ENCODE peak calls at places on chromosome 13, in nine cellular contexts. One of them, this sample, is unnamed.

GRCh38 chr13:36526897-36527296 is 94.6 kb downstream of the CCNA1 start:
- DNase-seq in esophagus muscularis mucosa: peak
- DNase-seq in left ventricle myocardium inferior: no peak
- DNase-seq in suprapubic skin: no peak
- DNase-seq in AG04450: no peak
- DNase-seq in upper lobe of left lung: peak
- DNase-seq in heart right ventricle: no peak
- DNase-seq in bronchial epithelial cell: peak
- DNase-seq in B cell: no peak
- DNase-seq in this sample: no peak

GRCh38 chr13:49893591-49893990 is 42.5 kb downstream of the SPRYD7 start:
- DNase-seq in heart right ventricle: no peak
- DNase-seq in suprapubic skin: no peak
- DNase-seq in left ventricle myocardium inferior: no peak
- DNase-seq in upper lobe of left lung: no peak
- DNase-seq in bronchial epithelial cell: no peak
- DNase-seq in esophagus muscularis mucosa: no peak
- DNase-seq in AG04450: no peak
- DNase-seq in B cell: no peak
- DNase-seq in this sample: no peak

GRCh38 chr13:72849571-72849970 is 67.6 kb downstream of the PIBF1 start:
- DNase-seq in bronchial epithelial cell: no peak
- DNase-seq in suprapubic skin: no peak
- DNase-seq in esophagus muscularis mucosa: no peak
- DNase-seq in heart right ventricle: no peak
- DNase-seq in left ventricle myocardium inferior: no peak
- DNase-seq in upper lobe of left lung: no peak
- DNase-seq in AG04450: no peak
- DNase-seq in B cell: no peak
- DNase-seq in this sample: no peak

GRCh38 chr13:76350399-76350798 is 535.8 kb downstream of the KCTD12 start:
- DNase-seq in upper lobe of left lung: peak
- DNase-seq in esophagus muscularis mucosa: no peak
- DNase-seq in bronchial epithelial cell: no peak
- DNase-seq in heart right ventricle: no peak
- DNase-seq in left ventricle myocardium inferior: no peak
- DNase-seq in suprapubic skin: no peak
- DNase-seq in AG04450: no peak
- DNase-seq in B cell: no peak
- DNase-seq in this sample: no peak

GRCh38 chr13:33401238-33401637 is 115.7 kb upstream of the STARD13 start:
- DNase-seq in heart right ventricle: peak
- DNase-seq in suprapubic skin: no peak
- DNase-seq in B cell: no peak
- DNase-seq in upper lobe of left lung: peak
- DNase-seq in esophagus muscularis mucosa: no peak
- DNase-seq in AG04450: no peak
- DNase-seq in left ventricle myocardium inferior: no peak
- DNase-seq in bronchial epithelial cell: no peak
- DNase-seq in this sample: no peak

GRCh38 chr13:46803586-46803985 is 6.6 kb upstream of the ESD start:
- DNase-seq in suprapubic skin: no peak
- DNase-seq in B cell: no peak
- DNase-seq in bronchial epithelial cell: no peak
- DNase-seq in left ventricle myocardium inferior: no peak
- DNase-seq in AG04450: no peak
- DNase-seq in heart right ventricle: no peak
- DNase-seq in upper lobe of left lung: no peak
- DNase-seq in esophagus muscularis mucosa: no peak
- DNase-seq in this sample: no peak

GRCh38 chr13:100650321-100650720 is 24.3 kb downstream of the TMTC4 start:
- DNase-seq in heart right ventricle: no peak
- DNase-seq in esophagus muscularis mucosa: no peak
- DNase-seq in suprapubic skin: no peak
- DNase-seq in upper lobe of left lung: no peak
- DNase-seq in bronchial epithelial cell: no peak
- DNase-seq in left ventricle myocardium inferior: no peak
- DNase-seq in AG04450: no peak
- DNase-seq in B cell: no peak
- DNase-seq in this sample: no peak

GRCh38 chr13:44884076-44884729 is 105.1 kb downstream of the NUFIP1 start:
- DNase-seq in left ventricle myocardium inferior: no peak
- DNase-seq in B cell: no peak
- DNase-seq in AG04450: no peak
- DNase-seq in suprapubic skin: no peak
- DNase-seq in upper lobe of left lung: no peak
- DNase-seq in esophagus muscularis mucosa: no peak
- DNase-seq in bronchial epithelial cell: peak
- DNase-seq in heart right ventricle: no peak
- DNase-seq in this sample: no peak

GRCh38 chr13:109315481-109315880 is 470.9 kb downstream of the IRS2 start:
- DNase-seq in bronchial epithelial cell: no peak
- DNase-seq in esophagus muscularis mucosa: peak
- DNase-seq in heart right ventricle: no peak
- DNase-seq in suprapubic skin: no peak
- DNase-seq in B cell: no peak
- DNase-seq in AG04450: no peak
- DNase-seq in upper lobe of left lung: no peak
- DNase-seq in left ventricle myocardium inferior: no peak
- DNase-seq in this sample: no peak

GRCh38 chr13:106573855-106574254 is 5.9 kb upstream of the ARGLU1 start:
- DNase-seq in left ventricle myocardium inferior: peak
- DNase-seq in bronchial epithelial cell: peak
- DNase-seq in upper lobe of left lung: peak
- DNase-seq in esophagus muscularis mucosa: no peak
- DNase-seq in suprapubic skin: peak
- DNase-seq in AG04450: no peak
- DNase-seq in B cell: no peak
- DNase-seq in heart right ventricle: no peak
- DNase-seq in this sample: no peak

GRCh38 chr13:42876810-42877550 is 95.6 kb downstream of the FAM216B start:
- DNase-seq in heart right ventricle: no peak
- DNase-seq in bronchial epithelial cell: peak
- DNase-seq in suprapubic skin: no peak
- DNase-seq in esophagus muscularis mucosa: no peak
- DNase-seq in AG04450: no peak
- DNase-seq in B cell: peak
- DNase-seq in left ventricle myocardium inferior: no peak
- DNase-seq in upper lobe of left lung: no peak
- DNase-seq in this sample: no peak

GRCh38 chr13:111486331-111486730 is 165.9 kb downstream of the TEX29 start:
- DNase-seq in esophagus muscularis mucosa: no peak
- DNase-seq in B cell: no peak
- DNase-seq in upper lobe of left lung: no peak
- DNase-seq in bronchial epithelial cell: no peak
- DNase-seq in AG04450: no peak
- DNase-seq in suprapubic skin: no peak
- DNase-seq in left ventricle myocardium inferior: no peak
- DNase-seq in heart right ventricle: no peak
- DNase-seq in this sample: peak

GRCh38 chr13:110316196-110316595 is 9.1 kb downstream of the COL4A2 start:
- DNase-seq in left ventricle myocardium inferior: no peak
- DNase-seq in B cell: no peak
- DNase-seq in bronchial epithelial cell: no peak
- DNase-seq in AG04450: no peak
- DNase-seq in esophagus muscularis mucosa: no peak
- DNase-seq in heart right ventricle: no peak
- DNase-seq in suprapubic skin: no peak
- DNase-seq in upper lobe of left lung: no peak
- DNase-seq in this sample: no peak

GRCh38 chr13:109545964-109546363 is 240.4 kb downstream of the IRS2 start:
- DNase-seq in heart right ventricle: no peak
- DNase-seq in suprapubic skin: no peak
- DNase-seq in B cell: no peak
- DNase-seq in AG04450: no peak
- DNase-seq in esophagus muscularis mucosa: peak
- DNase-seq in left ventricle myocardium inferior: no peak
- DNase-seq in upper lobe of left lung: no peak
- DNase-seq in bronchial epithelial cell: no peak
- DNase-seq in this sample: no peak

GRCh38 chr13:74097116-74097515 is 37.1 kb downstream of the KLF12 start:
- DNase-seq in esophagus muscularis mucosa: no peak
- DNase-seq in suprapubic skin: no peak
- DNase-seq in heart right ventricle: no peak
- DNase-seq in bronchial epithelial cell: no peak
- DNase-seq in left ventricle myocardium inferior: no peak
- DNase-seq in upper lobe of left lung: no peak
- DNase-seq in AG04450: no peak
- DNase-seq in B cell: no peak
- DNase-seq in this sample: no peak

GRCh38 chr13:90230311-90230710 is 1117.2 kb upstream of the MIR17HG start:
- DNase-seq in upper lobe of left lung: no peak
- DNase-seq in suprapubic skin: no peak
- DNase-seq in esophagus muscularis mucosa: no peak
- DNase-seq in bronchial epithelial cell: no peak
- DNase-seq in B cell: no peak
- DNase-seq in heart right ventricle: no peak
- DNase-seq in AG04450: no peak
- DNase-seq in left ventricle myocardium inferior: no peak
- DNase-seq in this sample: no peak

GRCh38 chr13:90232291-90232690 is 1115.2 kb upstream of the MIR17HG start:
- DNase-seq in left ventricle myocardium inferior: no peak
- DNase-seq in upper lobe of left lung: no peak
- DNase-seq in heart right ventricle: no peak
- DNase-seq in esophagus muscularis mucosa: no peak
- DNase-seq in suprapubic skin: no peak
- DNase-seq in AG04450: no peak
- DNase-seq in bronchial epithelial cell: no peak
- DNase-seq in B cell: no peak
- DNase-seq in this sample: no peak

GRCh38 chr13:90238433-90238832 is 1109.1 kb upstream of the MIR17HG start:
- DNase-seq in left ventricle myocardium inferior: no peak
- DNase-seq in esophagus muscularis mucosa: no peak
- DNase-seq in bronchial epithelial cell: peak
- DNase-seq in AG04450: no peak
- DNase-seq in suprapubic skin: no peak
- DNase-seq in heart right ventricle: no peak
- DNase-seq in upper lobe of left lung: no peak
- DNase-seq in B cell: no peak
- DNase-seq in this sample: no peak

GRCh38 chr13:90237852-90238251 is 1109.6 kb upstream of the MIR17HG start:
- DNase-seq in heart right ventricle: no peak
- DNase-seq in left ventricle myocardium inferior: no peak
- DNase-seq in bronchial epithelial cell: no peak
- DNase-seq in upper lobe of left lung: no peak
- DNase-seq in B cell: no peak
- DNase-seq in suprapubic skin: no peak
- DNase-seq in AG04450: no peak
- DNase-seq in esophagus muscularis mucosa: no peak
- DNase-seq in this sample: no peak

DNA sequence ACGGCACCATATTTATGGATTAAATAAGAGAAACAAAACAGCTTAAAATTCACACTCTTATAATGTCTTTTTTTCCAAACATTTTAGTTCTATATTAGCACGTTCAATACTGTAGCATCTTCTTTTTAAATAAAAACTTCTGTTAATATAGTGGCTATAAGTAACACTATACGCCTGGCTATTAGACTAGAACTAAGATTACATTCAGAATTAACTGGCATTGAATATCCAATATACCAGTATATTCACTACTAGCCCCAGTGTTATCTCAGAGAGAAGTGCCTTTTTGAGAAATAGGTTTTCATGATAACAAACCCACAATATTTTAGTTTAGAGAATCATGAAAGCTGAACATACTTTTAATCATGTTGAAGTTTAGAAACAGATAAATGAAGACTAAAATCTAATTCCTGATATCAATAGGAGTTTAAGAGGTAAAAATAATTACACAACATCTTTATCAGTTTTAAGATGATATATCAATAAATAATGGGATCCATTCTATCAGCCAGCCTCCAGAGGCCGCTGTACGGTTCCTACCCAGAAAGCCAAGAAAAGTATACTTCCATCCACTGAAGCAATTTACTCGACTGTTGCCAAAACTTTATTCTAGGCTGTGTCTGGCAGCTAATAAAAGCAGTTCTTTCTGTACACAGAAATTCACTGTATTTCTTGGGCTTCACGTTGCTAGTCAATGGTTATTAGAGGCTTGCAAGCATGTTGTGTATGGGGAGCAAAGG is 1113.4 kb upstream of the MIR17HG start:
- DNase-seq in B cell: no peak
- DNase-seq in bronchial epithelial cell: no peak
- DNase-seq in esophagus muscularis mucosa: no peak
- DNase-seq in heart right ventricle: no peak
- DNase-seq in AG04450: no peak
- DNase-seq in upper lobe of left lung: no peak
- DNase-seq in left ventricle myocardium inferior: no peak
- DNase-seq in suprapubic skin: no peak
- DNase-seq in this sample: no peak
- TF ChIP-seq CTCF in B cell: no peak
- TF ChIP-seq CTCF in bronchial epithelial cell: no peak
- TF ChIP-seq CTCF in esophagus muscularis mucosa: no peak
- TF ChIP-seq CTCF in heart right ventricle: no peak
- TF ChIP-seq CTCF in AG04450: no peak
- TF ChIP-seq CTCF in upper lobe of left lung: no peak
- TF ChIP-seq CTCF in left ventricle myocardium inferior: no peak
- TF ChIP-seq CTCF in suprapubic skin: no peak
- TF ChIP-seq CTCF in this sample: no peak

GRCh38 chr13:24275041-24275440 is 34.3 kb upstream of the C1QTNF9 start:
- DNase-seq in bronchial epithelial cell: no peak
- DNase-seq in B cell: no peak
- DNase-seq in esophagus muscularis mucosa: no peak
- DNase-seq in suprapubic skin: no peak
- DNase-seq in left ventricle myocardium inferior: no peak
- DNase-seq in upper lobe of left lung: no peak
- DNase-seq in heart right ventricle: no peak
- DNase-seq in AG04450: no peak
- DNase-seq in this sample: no peak
- TF ChIP-seq CTCF in bronchial epithelial cell: no peak
- TF ChIP-seq CTCF in B cell: no peak
- TF ChIP-seq CTCF in esophagus muscularis mucosa: no peak
- TF ChIP-seq CTCF in suprapubic skin: no peak
- TF ChIP-seq CTCF in left ventricle myocardium inferior: no peak
- TF ChIP-seq CTCF in upper lobe of left lung: no peak
- TF ChIP-seq CTCF in heart right ventricle: no peak
- TF ChIP-seq CTCF in AG04450: peak
- TF ChIP-seq CTCF in this sample: no peak

GRCh38 chr13:97810152-97810551 is 143.3 kb upstream of the IPO5 start:
- DNase-seq in left ventricle myocardium inferior: no peak
- DNase-seq in bronchial epithelial cell: peak
- DNase-seq in B cell: no peak
- DNase-seq in suprapubic skin: no peak
- DNase-seq in heart right ventricle: no peak
- DNase-seq in upper lobe of left lung: no peak
- DNase-seq in esophagus muscularis mucosa: no peak
- DNase-seq in AG04450: no peak
- DNase-seq in this sample: no peak
- TF ChIP-seq CTCF in left ventricle myocardium inferior: peak
- TF ChIP-seq CTCF in bronchial epithelial cell: peak
- TF ChIP-seq CTCF in B cell: no peak
- TF ChIP-seq CTCF in suprapubic skin: no peak
- TF ChIP-seq CTCF in heart right ventricle: peak
- TF ChIP-seq CTCF in upper lobe of left lung: no peak
- TF ChIP-seq CTCF in esophagus muscularis mucosa: peak
- TF ChIP-seq CTCF in AG04450: peak
- TF ChIP-seq CTCF in this sample: peak

DNA sequence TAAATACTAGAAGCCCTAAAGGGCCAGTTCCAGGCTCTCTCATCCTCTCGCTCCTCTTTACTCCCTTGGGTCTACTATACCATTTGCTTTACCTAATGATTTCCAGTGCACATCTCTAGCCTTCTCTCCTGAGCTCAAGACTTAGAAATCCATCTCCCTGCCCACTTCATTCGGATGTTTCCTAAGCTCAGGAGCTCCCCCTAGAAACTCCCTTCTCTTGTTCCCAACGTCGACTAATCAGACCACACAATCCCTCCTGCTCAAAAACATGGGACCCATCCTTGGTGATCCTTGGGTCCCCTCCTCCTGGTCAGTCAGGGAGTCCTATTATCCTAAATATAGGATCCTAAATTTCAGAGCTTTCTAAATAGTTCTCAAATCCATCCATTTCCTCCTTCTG is 21.1 kb upstream of the STK24 start:
- DNase-seq in bronchial epithelial cell: no peak
- DNase-seq in left ventricle myocardium inferior: no peak
- DNase-seq in AG04450: no peak
- DNase-seq in upper lobe of left lung: no peak
- DNase-seq in B cell: no peak
- DNase-seq in esophagus muscularis mucosa: no peak
- DNase-seq in suprapubic skin: no peak
- DNase-seq in heart right ventricle: no peak
- DNase-seq in this sample: no peak
- TF ChIP-seq CTCF in bronchial epithelial cell: no peak
- TF ChIP-seq CTCF in left ventricle myocardium inferior: peak
- TF ChIP-seq CTCF in AG04450: peak
- TF ChIP-seq CTCF in upper lobe of left lung: no peak
- TF ChIP-seq CTCF in B cell: no peak
- TF ChIP-seq CTCF in esophagus muscularis mucosa: no peak
- TF ChIP-seq CTCF in suprapubic skin: no peak
- TF ChIP-seq CTCF in heart right ventricle: no peak
- TF ChIP-seq CTCF in this sample: peak